ENCODE peak calls at places on chromosomes 7 and 10, in seven cellular contexts. U, J, R, D, V, N and Z are unnamed samples. For H3K9me3, the result is how much of the 10 kb centered on the place peaks cover.

GRCh38 chr10:78396754-78397153 is 363.1 kb downstream of the RPS24 start:
- DNase-seq in V (no peak), U (no peak), N (no peak), J (no peak), D (no peak), R (no peak), Z (no peak)

GRCh38 chr7:76225379-76225778 is 23.7 kb downstream of the SRRM3 start:
- DNase-seq in N (no peak), J (no peak), U (no peak), R (peak), V (no peak), D (no peak), Z (peak)

GRCh38 chr10:23363788-23364135 is 19.2 kb upstream of the C10orf67 start:
- DNase-seq in U (no peak), V (no peak), R (no peak), N (no peak), J (no peak), D (no peak), Z (no peak)

GRCh38 chr10:78640981-78641646 is 427.7 kb upstream of the ZMIZ1 start:
- DNase-seq in D (no peak), J (no peak), N (no peak), U (no peak), R (no peak), V (peak), Z (no peak)

GRCh38 chr7:80463272-80463920 is 48.5 kb downstream of the GNAT3 start:
- DNase-seq in J (no peak), R (no peak), N (no peak), D (no peak), V (no peak), U (no peak), Z (no peak)

GRCh38 chr7:51000956-51001355 is 218.3 kb upstream of the GRB10 start:
- DNase-seq in D (no peak), J (no peak), U (no peak), N (no peak), R (no peak), V (no peak), Z (no peak)

GRCh38 chr10:49094707-49095106 is 20.6 kb downstream of the VSTM4 start:
- DNase-seq in N (no peak), J (no peak), U (no peak), D (no peak), V (no peak), R (no peak), Z (no peak)

GRCh38 chr10:47396311-47396717 is 12.2 kb upstream of the ZNF488 start:
- DNase-seq in N (peak), U (no peak), R (no peak), J (no peak), V (no peak), D (no peak), Z (no peak)

GRCh38 chr10:98170249-98171117 is 36.0 kb downstream of the R3HCC1L start:
- DNase-seq in R (no peak), D (no peak), V (peak), U (no peak), N (peak), J (no peak), Z (no peak)

GRCh38 chr7:50303894-50304157 is 690 bp upstream of the IKZF1 start:
- DNase-seq in D (no peak), R (no peak), N (no peak), U (no peak), J (peak), V (no peak), Z (no peak)

GRCh38 chr10:128922172-128922571 is 544.9 kb upstream of the MGMT start:
- DNase-seq in J (no peak), D (no peak), U (no peak), V (peak), R (no peak), N (peak), Z (no peak)

GRCh38 chr7:124403112-124403511 is 362.5 kb downstream of the GPR37 start:
- DNase-seq in N (no peak), J (no peak), R (no peak), V (no peak), D (no peak), U (no peak), Z (no peak)

GRCh38 chr7:70838292-70838907 is 293.5 kb upstream of the GALNT17 start:
- DNase-seq in R (no peak), U (no peak), J (no peak), N (no peak), V (no peak), D (no peak), Z (no peak)

GRCh38 chr10:76874151-76874550 is 763.5 kb downstream of the KCNMA1 start:
- DNase-seq in J (no peak), V (peak), U (no peak), D (no peak), N (no peak), R (no peak), Z (no peak)

DNA sequence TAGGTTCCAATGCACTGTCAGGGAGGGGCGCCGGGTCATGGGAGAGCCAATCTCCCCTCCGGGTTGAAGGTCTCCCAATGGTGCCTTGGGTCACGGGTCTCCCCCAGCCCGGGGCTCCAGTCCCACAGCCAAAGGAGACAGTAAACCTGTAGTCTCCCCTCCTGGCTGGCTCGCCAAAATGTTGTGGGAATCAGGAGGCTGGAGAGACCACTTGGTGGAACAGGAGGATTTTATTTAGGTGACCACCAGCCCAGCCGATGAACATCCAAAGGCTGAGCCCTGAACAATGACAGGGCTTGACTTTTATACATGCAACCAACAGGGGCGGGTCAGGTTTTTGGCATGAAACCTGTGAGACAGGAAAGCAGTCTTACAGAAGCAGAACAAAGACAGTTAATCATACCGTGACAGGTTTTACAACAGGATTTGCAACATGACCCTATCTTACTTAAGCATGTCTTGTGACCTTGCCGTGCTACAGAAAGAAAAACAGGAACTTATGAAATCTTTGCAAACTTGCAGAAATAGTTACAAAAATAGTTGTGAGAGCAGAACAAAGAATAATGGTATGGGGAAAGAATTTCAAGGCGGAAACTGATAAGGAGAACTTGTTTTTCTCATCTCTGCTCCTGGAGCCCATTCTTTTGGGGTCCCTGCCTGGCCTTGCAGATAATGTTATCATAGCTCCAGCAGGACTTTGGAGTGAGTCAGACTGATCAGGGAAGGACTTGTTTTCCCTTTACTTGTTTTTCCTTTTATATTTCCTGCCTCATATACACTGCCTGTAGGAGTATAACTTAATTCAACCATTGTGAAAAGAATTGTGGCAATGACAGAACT is 7.1 kb downstream of the ERV3-1 start:
- DNase-seq in J (peak), R (no peak), U (no peak), N (no peak), V (peak), D (no peak), Z (no peak)
- H3K9me3 ChIP-seq in J (under half), R (under half), U (half or more), N (under half), V (under half), D (under half), Z (under half)

GRCh38 chr10:82464419-82464818 is 589.4 kb downstream of the NRG3 start:
- DNase-seq in N (no peak), J (no peak), R (no peak), V (no peak), U (no peak), D (no peak), Z (no peak)
- H3K9me3 ChIP-seq in N (under half), J (under half), R (under half), V (under half), U (under half), D (under half), Z (under half)

GRCh38 chr7:158396301-158396905 is 191.2 kb downstream of the PTPRN2 start:
- DNase-seq in N (no peak), D (no peak), J (peak), V (no peak), U (no peak), R (no peak), Z (no peak)
- H3K9me3 ChIP-seq in N (under half), D (under half), J (under half), V (under half), U (under half), R (under half), Z (under half)

DNA sequence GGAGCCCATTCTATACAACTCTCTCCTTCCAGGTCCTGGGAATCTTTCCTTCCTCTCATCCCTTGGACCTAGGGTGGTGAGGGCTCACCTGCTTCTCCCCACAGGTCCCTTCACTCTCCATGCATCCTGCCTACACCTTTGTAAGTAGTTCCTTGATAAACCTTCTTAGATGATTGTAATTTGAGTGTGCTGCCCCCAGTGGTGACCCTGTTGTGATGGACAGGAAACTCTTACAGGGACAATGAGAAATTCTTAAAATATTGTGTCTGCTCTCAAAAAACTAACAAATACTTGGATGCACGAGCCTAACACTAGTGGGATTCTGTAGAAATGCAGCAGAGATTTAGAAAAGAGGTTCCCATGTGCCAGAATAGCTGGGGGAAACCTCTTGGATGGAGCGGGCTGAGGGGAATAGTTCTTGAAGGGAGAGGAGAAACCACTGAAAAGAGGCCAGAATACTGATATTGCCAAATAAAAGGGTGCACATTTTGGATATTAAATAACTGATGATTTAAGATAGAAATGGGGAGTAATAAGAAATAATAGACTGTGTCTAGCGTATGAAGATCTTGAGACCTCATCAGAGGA is 6.7 kb upstream of the PAXIP1 start:
- DNase-seq in D (no peak), V (no peak), R (no peak), J (no peak), N (no peak), U (no peak), Z (no peak)
- H3K9me3 ChIP-seq in D (under half), V (under half), R (under half), J (under half), N (under half), U (under half), Z (under half)